ENCODE peak calls at places on chromosome 1, in six cellular contexts. B is keratinocyte, A is AG04450, H is kidney epithelial cell, R is SK-N-SH, Z is hepatocyte. L is an unnamed sample.

GRCh38 chr1:175244206-175244605 is 51.6 kb upstream of the KIAA0040 start:
- DNase-seq in B (no peak), A (no peak), H (no peak), R (no peak), Z (no peak), L (no peak)

GRCh38 chr1:182441719-182442118 is 8.2 kb upstream of the RGSL1 start:
- DNase-seq in B (no peak), A (no peak), H (no peak), R (no peak), Z (no peak), L (no peak)

GRCh38 chr1:66176828-66177227 is 357.1 kb upstream of the SGIP1 start:
- DNase-seq in B (no peak), A (no peak), H (no peak), R (no peak), Z (no peak), L (no peak)

GRCh38 chr1:183002797-183003594 is 20.2 kb upstream of the LAMC1 start:
- DNase-seq in B (no peak), A (no peak), H (no peak), R (no peak), Z (no peak), L (no peak)

GRCh38 chr1:184813528-184814089 is 59.0 kb upstream of the EDEM3 start:
- DNase-seq in B (no peak), A (no peak), H (no peak), R (no peak), Z (no peak), L (no peak)

GRCh38 chr1:238377280-238377919 is 486.7 kb upstream of the ZP4 start:
- DNase-seq in B (no peak), A (no peak), H (no peak), R (no peak), Z (no peak), L (no peak)

GRCh38 chr1:244113532-244114320 is 62.6 kb downstream of the ZBTB18 start:
- DNase-seq in B (no peak), A (no peak), H (no peak), R (no peak), Z (no peak), L (peak; percentile 89)

GRCh38 chr1:151238467-151238739 is 16.1 kb upstream of the PSMD4 start:
- DNase-seq in B (no peak), A (peak; percentile 80), H (peak; percentile 65), R (peak; percentile 13), Z (no peak), L (peak; percentile 71)

GRCh38 chr1:160205974-160206369 is 788 bp downstream of the PEA15 start:
- DNase-seq in B (no peak), A (no peak), H (peak; percentile 18), R (peak; percentile 61), Z (peak; percentile 63), L (no peak)

GRCh38 chr1:111441573-111442192 is 7.4 kb downstream of the WDR77 start:
- DNase-seq in B (no peak), A (no peak), H (no peak), R (peak; percentile 33), Z (peak; percentile 43), L (no peak)

GRCh38 chr1:158035976-158036583 is 42.6 kb downstream of the KIRREL1 start:
- DNase-seq in B (no peak), A (no peak), H (no peak), R (peak; percentile 15), Z (peak; percentile 69), L (no peak)

GRCh38 chr1:52571783-52572182 is 18.9 kb upstream of the TUT4 start:
- DNase-seq in B (no peak), A (no peak), H (no peak), R (no peak), Z (no peak), L (no peak)

GRCh38 chr1:52569333-52570265 is 16.7 kb upstream of the TUT4 start:
- DNase-seq in B (no peak), A (no peak), H (no peak), R (no peak), Z (no peak), L (no peak)

GRCh38 chr1:52572387-52572786 is 19.5 kb upstream of the TUT4 start:
- DNase-seq in B (no peak), A (no peak), H (no peak), R (no peak), Z (no peak), L (no peak)

GRCh38 chr1:52562766-52563165 is 9.9 kb upstream of the TUT4 start:
- DNase-seq in B (no peak), A (no peak), H (no peak), R (no peak), Z (no peak), L (no peak)

GRCh38 chr1:52567943-52568342 is 15.1 kb upstream of the TUT4 start:
- DNase-seq in B (no peak), A (no peak), H (no peak), R (no peak), Z (no peak), L (no peak)
- TF ChIP-seq CTCF in B (no peak), A (no peak), H (no peak), R (no peak), Z (no peak), L (no peak)

GRCh38 chr1:165240486-165240885 is 116.0 kb downstream of the LMX1A start:
- DNase-seq in B (no peak), A (no peak), H (no peak), R (no peak), Z (no peak), L (no peak)
- H3K27me3 ChIP-seq in B (peaks cover 28% of the 10 kb centered on the region), A (peaks cover 11% of the 10 kb centered on the region), H (peaks cover 8% of the 10 kb centered on the region), R (peaks cover 9% of the 10 kb centered on the region), Z (peaks cover 47% of the 10 kb centered on the region), L (peaks cover 3% of the 10 kb centered on the region)

GRCh38 chr1:94514095-94514727 is 27.3 kb downstream of the F3 start:
- DNase-seq in B (no peak), A (no peak), H (no peak), R (peak; percentile 20), Z (peak; percentile 45), L (no peak)
- TF ChIP-seq CTCF in B (peak; percentile 67), A (peak; percentile 81), H (peak; percentile 81), R (peak; percentile 81), Z (peak; percentile 65), L (peak; percentile 78)

GRCh38 chr1:206501881-206502280 is 5.5 kb upstream of the RASSF5 start:
- DNase-seq in B (no peak), A (no peak), H (no peak), R (no peak), Z (no peak), L (no peak)
- H3K27me3 ChIP-seq in B (no peaks in the 10 kb centered on the region), A (peaks cover 6% of the 10 kb centered on the region), H (peaks cover 2% of the 10 kb centered on the region), R (no peaks in the 10 kb centered on the region), Z (peaks cover 29% of the 10 kb centered on the region), L (no peaks in the 10 kb centered on the region)

GRCh38 chr1:217432339-217432738 is 198.6 kb downstream of the GPATCH2 start:
- DNase-seq in B (no peak), A (no peak), H (no peak), R (no peak), Z (no peak), L (no peak)

GRCh38 chr1:217425528-217425927 is 205.4 kb downstream of the GPATCH2 start:
- DNase-seq in B (no peak), A (no peak), H (no peak), R (no peak), Z (no peak), L (peak; percentile 10)

GRCh38 chr1:217433664-217434063 is 197.2 kb downstream of the GPATCH2 start:
- DNase-seq in B (no peak), A (no peak), H (no peak), R (no peak), Z (no peak), L (no peak)

GRCh38 chr1:217435159-217435558 is 195.7 kb downstream of the GPATCH2 start:
- DNase-seq in B (no peak), A (no peak), H (no peak), R (no peak), Z (no peak), L (no peak)

DNA sequence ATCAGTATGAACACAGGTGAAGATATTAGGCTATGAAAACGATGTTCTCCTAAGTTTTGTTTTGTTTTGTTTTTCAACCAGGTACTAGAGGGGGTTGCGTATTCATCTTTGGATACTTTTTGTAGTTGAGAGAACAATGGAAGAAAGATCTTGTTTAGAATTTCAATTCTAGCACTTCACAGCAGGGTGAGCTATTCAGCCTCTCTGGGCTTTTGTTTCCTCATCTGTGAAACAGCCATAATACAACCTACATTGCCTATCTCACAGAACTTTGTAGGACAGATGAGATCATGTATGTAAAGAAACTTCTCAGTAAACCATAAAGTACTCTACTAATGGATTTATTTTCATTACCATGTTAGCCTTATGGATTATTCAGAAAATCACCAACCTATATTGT is 199.5 kb downstream of the GPATCH2 start:
- DNase-seq in B (no peak), A (no peak), H (no peak), R (no peak), Z (no peak), L (no peak)
- TF ChIP-seq CTCF in B (no peak), A (peak; percentile 7), H (no peak), R (no peak), Z (no peak), L (no peak)

L was measured in BJ.